ENCODE peak calls at places on chromosomes 6 and 20, in five cellular contexts. P is smooth muscle cell of the brain vasculature, V is hypothalamus, W is natural killer cell, F is cerebellar cortex. G is an unnamed sample.

GRCh38 chr6:35302604-35303218 is 5.1 kb downstream of the DEF6 start:
- DNase-seq in V (no peak), P (no peak), F (no peak), W (peak; percentile 76), G (peak; percentile 31)

GRCh38 chr6:137738197-137738596 is 128.9 kb upstream of the TNFAIP3 start:
- DNase-seq in W (no peak), F (no peak), P (peak; percentile 89), V (no peak), G (no peak)

GRCh38 chr20:2692036-2692885 is at the start of gene EBF4:
- DNase-seq in F (peak; percentile 6), W (peak; percentile 44), V (no peak), P (no peak), G (peak; percentile 53)

GRCh38 chr20:31602779-31603441 is 2.2 kb upstream of the ID1 start:
- DNase-seq in F (no peak), P (peak; percentile 65), V (no peak), W (no peak), G (no peak)

GRCh38 chr6:33091957-33092356 is 16.2 kb downstream of the HLA-DPB1 start:
- DNase-seq in F (no peak), V (no peak), W (peak; percentile 31), P (no peak), G (no peak)

GRCh38 chr6:15248451-15249370 is 2.8 kb downstream of the JARID2 start:
- DNase-seq in P (peak; percentile 77), W (peak; percentile 94), V (peak; percentile 83), F (peak; percentile 92), G (peak; percentile 94)

GRCh38 chr20:34964486-34964885 is 8.8 kb downstream of the MYH7B start:
- DNase-seq in P (no peak), V (no peak), F (no peak), W (no peak), G (no peak)

GRCh38 chr20:49133571-49133970 is 54.6 kb downstream of the STAU1 start:
- DNase-seq in V (no peak), W (no peak), P (no peak), F (no peak), G (no peak)

GRCh38 chr6:34247481-34248197 is 1.2 kb downstream of the SMIM29 start:
- DNase-seq in V (no peak), P (no peak), W (no peak), F (peak; percentile 51), G (no peak)

GRCh38 chr20:59940129-59940955 is at the start of the genes FAM217B and PPP1R3D:
- DNase-seq in P (peak; percentile 94), W (peak; percentile 84), V (peak; percentile 77), F (peak; percentile 92), G (peak; percentile 95)

GRCh38 chr20:62796699-62797491 is 622 bp downstream of the MRGBP start:
- DNase-seq in P (no peak), V (no peak), W (no peak), F (no peak), G (no peak)

GRCh38 chr6:158707826-158708225 is 58.0 kb downstream of the SYTL3 start:
- DNase-seq in V (no peak), W (no peak), P (no peak), F (no peak), G (no peak)

GRCh38 chr20:36815454-36816091 is 42.0 kb upstream of the DSN1 start:
- DNase-seq in F (no peak), P (no peak), V (no peak), W (no peak), G (no peak)

GRCh38 chr6:111651185-111652034 is 45.7 kb upstream of the TRAF3IP2 start:
- DNase-seq in P (no peak), W (no peak), F (no peak), V (no peak), G (no peak)

GRCh38 chr6:118705799-118706481 is 54.5 kb upstream of the CEP85L start:
- DNase-seq in V (no peak), P (no peak), F (peak; percentile 63), W (peak; percentile 21), G (no peak)

GRCh38 chr20:610130-611046 is at the start of gene TCF15:
- DNase-seq in P (no peak), W (no peak), F (peak; percentile 13), V (no peak), G (peak; percentile 4)

GRCh38 chr6:89591745-89592144 is 46.8 kb downstream of the LYRM2 start:
- DNase-seq in P (no peak), W (no peak), V (no peak), F (no peak), G (no peak)

GRCh38 chr20:25006431-25007167 is 14.0 kb upstream of the APMAP start:
- DNase-seq in P (no peak), W (no peak), V (no peak), F (no peak), G (no peak)

GRCh38 chr20:61810709-61811565 is 254.7 kb downstream of the TAF4 start:
- DNase-seq in V (no peak), W (no peak), F (no peak), P (no peak), G (no peak)

GRCh38 chr6:56866917-56867522 is 87.9 kb upstream of the BEND6 start:
- DNase-seq in F (no peak), P (no peak), W (no peak), V (no peak), G (no peak)

GRCh38 chr6:15953152-15953880 is 175.6 kb upstream of the MYLIP start:
- DNase-seq in P (no peak), V (no peak), F (no peak), W (no peak), G (no peak)

GRCh38 chr6:125904871-125905270 is 51.7 kb upstream of the HINT3 start:
- DNase-seq in W (no peak), P (no peak), F (no peak), V (no peak), G (no peak)

GRCh38 chr20:38631155-38632022 is 29.8 kb downstream of the ARHGAP40 start:
- DNase-seq in W (no peak), P (no peak), V (no peak), F (no peak), G (no peak)

G was measured in globus pallidus.